ENCODE peak calls at places on chromosomes 6 and 20, in eight cellular contexts. X is pancreas, O is BJ, C is WTC11, J is astrocyte of the cerebellum, F is ovary, L is mucosa of descending colon, Q is A549. U is an unnamed sample.

GRCh38 chr6:33962186-33962585 is 158.4 kb upstream of the MLN start:
- DNase-seq in X (no peak), O (no peak), C (no peak), J (no peak), F (no peak), L (no peak), Q (no peak), U (no peak)

GRCh38 chr20:20371133-20371532 is 3.2 kb downstream of the INSM1 start:
- DNase-seq in X (no peak), O (no peak), C (no peak), J (no peak), F (no peak), L (no peak), Q (no peak), U (no peak)

GRCh38 chr20:13142143-13142542 is 78.9 kb upstream of the ISM1 start:
- DNase-seq in X (no peak), O (no peak), C (no peak), J (no peak), F (no peak), L (no peak), Q (no peak), U (no peak)

GRCh38 chr6:23498013-23498412 is 628.0 kb upstream of the NRSN1 start:
- DNase-seq in X (no peak), O (no peak), C (no peak), J (no peak), F (no peak), L (no peak), Q (no peak), U (no peak)

GRCh38 chr20:57400821-57401564 is 9.8 kb downstream of the RBM38 start:
- DNase-seq in X (peak; percentile 62), O (no peak), C (no peak), J (no peak), F (no peak), L (peak; percentile 78), Q (no peak), U (no peak)

GRCh38 chr20:23362392-23363256 is 642 bp downstream of the GZF1 start:
- DNase-seq in X (peak; percentile 82), O (no peak), C (peak; percentile 35), J (no peak), F (no peak), L (no peak), Q (no peak), U (no peak)

GRCh38 chr6:26020291-26020982 is 57.8 kb downstream of the TRIM38 start:
- DNase-seq in X (peak; percentile 88), O (peak; percentile 70), C (peak; percentile 59), J (peak; percentile 86), F (peak; percentile 84), L (peak; percentile 86), Q (peak; percentile 80), U (peak; percentile 90)

GRCh38 chr20:25285856-25286798 is 38.2 kb downstream of the PYGB start:
- DNase-seq in X (peak; percentile 59), O (no peak), C (peak; percentile 5), J (no peak), F (peak; percentile 6), L (peak; percentile 39), Q (no peak), U (no peak)

GRCh38 chr6:7267521-7268091 is 45.4 kb downstream of the SSR1 start:
- DNase-seq in X (peak; percentile 92), O (peak; percentile 76), C (no peak), J (peak; percentile 87), F (no peak), L (no peak), Q (peak; percentile 84), U (no peak)

GRCh38 chr20:34511891-34512265 is 4.3 kb upstream of the DYNLRB1 start:
- DNase-seq in X (no peak), O (no peak), C (no peak), J (no peak), F (no peak), L (no peak), Q (no peak), U (no peak)

GRCh38 chr20:39038495-39038894 is 76.4 kb downstream of the DHX35 start:
- DNase-seq in X (no peak), O (no peak), C (no peak), J (no peak), F (no peak), L (no peak), Q (no peak), U (no peak)

DNA sequence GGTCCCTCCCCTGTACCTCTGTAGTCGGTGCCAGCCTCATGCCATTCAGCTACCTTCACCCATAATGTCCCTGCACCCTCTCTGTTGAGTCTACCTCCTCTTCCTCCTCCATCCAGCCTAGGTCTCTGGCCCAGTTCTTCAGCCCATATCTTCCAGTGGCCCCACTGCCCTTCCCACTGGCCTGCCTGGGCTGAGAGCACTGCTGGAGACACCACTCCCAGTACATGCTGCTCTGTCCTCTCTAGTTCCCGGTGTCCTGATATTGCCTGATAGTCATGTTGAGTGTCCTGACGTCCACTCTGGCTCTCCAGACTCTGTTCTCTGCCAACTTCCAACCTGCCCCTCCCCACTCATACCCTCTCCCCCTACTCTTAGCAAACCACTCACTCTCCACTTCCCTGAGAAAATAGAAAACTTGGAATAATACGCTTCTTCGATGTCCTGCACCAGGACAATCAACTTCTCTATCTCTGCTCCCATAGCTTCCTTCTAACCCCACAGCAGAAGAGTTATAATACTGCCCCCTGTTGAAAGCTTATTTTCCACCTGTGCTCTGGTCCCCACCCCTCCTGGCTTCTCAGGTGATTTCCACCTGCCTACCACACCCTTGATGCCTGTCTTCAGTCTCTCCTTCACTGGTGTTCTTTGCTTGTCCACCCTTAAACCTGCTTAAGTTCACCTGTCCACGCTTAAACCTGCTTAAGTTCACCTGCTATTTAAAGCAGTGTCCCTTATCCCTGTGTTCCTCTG is 19.8 kb downstream of the SLC22A3 start:
- DNase-seq in X (no peak), O (no peak), C (no peak), J (no peak), F (no peak), L (no peak), Q (no peak), U (no peak)
- TF ChIP-seq CTCF in X (no peak), O (no peak), C (no peak), J (no peak), F (no peak), L (no peak), Q (no peak), U (no peak)

DNA sequence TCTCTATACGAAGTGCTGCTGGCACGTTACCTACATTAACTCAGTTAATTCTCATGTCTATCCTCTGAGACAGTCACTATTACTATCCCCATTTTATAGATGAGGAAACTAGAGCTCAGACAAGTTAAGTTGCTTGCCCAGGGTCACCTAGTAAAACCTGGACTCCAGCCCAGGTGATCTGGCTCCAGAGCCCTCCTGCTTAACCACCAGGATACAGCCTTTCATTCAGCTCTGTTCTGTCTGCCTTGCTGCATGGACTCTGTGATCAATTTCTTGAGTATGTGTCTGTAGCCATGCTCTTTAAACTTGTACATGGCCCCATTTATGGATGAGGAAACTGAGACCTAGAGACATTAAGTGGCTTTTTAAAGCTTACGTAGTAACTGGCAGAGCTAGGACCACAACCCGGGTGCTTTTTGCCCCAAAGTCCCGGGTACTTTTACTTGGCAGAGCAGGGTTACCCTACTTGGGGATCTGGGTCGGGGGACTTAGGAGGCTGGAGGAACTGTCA is 4.7 kb downstream of the CDKN1A start:
- DNase-seq in X (peak; percentile 40), O (no peak), C (no peak), J (no peak), F (no peak), L (no peak), Q (no peak), U (no peak)
- TF ChIP-seq CTCF in X (no peak), O (no peak), C (no peak), J (no peak), F (no peak), L (no peak), Q (no peak), U (no peak)

DNA sequence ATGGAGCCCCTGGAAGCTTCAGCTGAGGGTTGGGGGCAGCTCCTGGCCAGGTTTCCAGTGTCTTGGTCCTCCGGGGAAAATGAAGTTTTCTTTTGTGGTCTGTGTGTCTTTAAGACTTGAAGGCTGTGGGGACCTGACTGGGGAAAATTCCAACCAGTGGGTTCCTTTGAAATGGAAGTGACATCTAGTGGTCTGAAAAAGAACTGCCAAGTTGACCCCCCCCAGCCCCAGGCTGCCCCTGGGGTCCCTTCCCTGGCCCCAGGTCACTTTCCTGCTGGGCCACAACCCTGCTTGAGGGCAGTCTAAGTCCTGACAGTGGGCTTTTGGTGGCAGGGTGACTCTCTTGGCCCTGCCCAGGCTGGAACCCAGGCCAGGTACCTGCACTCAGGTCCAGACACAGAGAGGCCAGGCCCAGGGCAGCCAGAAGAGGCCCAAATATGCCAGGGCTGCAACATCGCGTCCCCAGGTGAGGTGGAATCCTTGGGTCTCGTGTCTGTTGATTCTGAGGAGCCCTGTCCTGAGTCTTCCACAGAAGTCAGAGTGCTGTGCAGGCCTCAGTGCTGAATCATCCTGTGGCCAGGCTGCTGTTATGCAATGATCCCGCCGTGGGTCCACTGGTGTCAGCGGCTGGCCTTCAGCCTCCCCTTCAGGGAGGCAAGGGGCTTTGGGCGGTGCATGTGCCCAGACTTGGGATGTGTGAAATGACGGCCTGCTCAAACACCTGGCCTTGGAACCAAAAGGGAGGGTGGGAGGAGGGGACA is 68.4 kb downstream of the VEGFA start:
- DNase-seq in X (peak; percentile 68), O (peak; percentile 26), C (peak; percentile 55), J (peak; percentile 45), F (no peak), L (no peak), Q (peak; percentile 43), U (no peak)
- TF ChIP-seq CTCF in X (peak; percentile 58), O (peak; percentile 57), C (peak; percentile 39), J (peak; percentile 55), F (no peak), L (no peak), Q (peak; percentile 45), U (peak; percentile 48)

DNA sequence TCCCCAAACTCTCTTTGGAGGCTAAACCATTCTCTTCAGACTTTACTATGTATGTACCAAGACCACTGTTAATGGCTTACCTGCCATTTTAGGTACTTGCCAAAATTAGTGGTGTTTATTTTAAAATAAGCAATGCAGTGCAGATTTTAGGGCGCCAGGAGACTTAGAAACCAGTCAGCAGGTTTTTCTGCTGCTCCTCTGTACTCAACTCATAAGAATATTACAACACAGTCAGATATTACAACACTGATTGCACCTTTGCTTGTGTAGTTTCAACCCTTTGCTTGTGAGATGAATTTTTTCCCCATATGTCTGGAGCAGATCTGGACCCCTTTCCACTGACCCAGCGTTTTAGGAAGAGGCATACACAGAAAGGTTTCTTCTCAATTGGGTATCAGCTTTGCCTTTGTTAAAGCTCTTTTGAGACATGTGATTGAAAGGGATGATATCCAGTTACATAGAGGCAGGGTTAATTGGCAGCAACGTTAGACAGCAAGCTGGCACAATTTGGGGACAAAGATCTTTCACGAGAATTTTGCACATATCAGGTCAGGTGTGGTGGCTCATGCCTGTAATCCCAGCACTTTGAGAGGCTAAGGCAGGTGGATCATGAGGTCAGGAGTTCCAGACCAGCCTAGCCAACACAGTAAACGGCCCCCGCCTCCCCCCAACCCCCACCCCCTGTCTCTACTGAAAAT is 6.2 kb downstream of the TTPAL start:
- DNase-seq in X (no peak), O (no peak), C (no peak), J (no peak), F (no peak), L (no peak), Q (no peak), U (no peak)
- TF ChIP-seq CTCF in X (no peak), O (no peak), C (no peak), J (no peak), F (no peak), L (no peak), Q (no peak), U (no peak)